ENCODE peak calls at places on chromosome 18, in ten cellular contexts. E, N, Y, P, B, S, M, G, V and L are unnamed samples.

GRCh38 chr18:40904295-40904694 is 1050.7 kb upstream of the PIK3C3 start:
- DNase-seq in E (peak; percentile 77), N (no peak), Y (no peak), P (no peak), B (no peak), S (no peak), M (no peak), G (no peak), V (no peak), L (no peak)

GRCh38 chr18:35789543-35789942 is 182.9 kb upstream of the RMP24 start:
- DNase-seq in E (no peak), N (no peak), Y (no peak), P (no peak), B (no peak), S (no peak), M (no peak), G (peak; percentile 23), V (no peak), L (no peak)

GRCh38 chr18:28409811-28410210 is 232.9 kb upstream of the CDH2 start:
- DNase-seq in E (no peak), N (no peak), Y (no peak), P (no peak), B (no peak), S (no peak), M (no peak), G (no peak), V (no peak), L (no peak)

GRCh38 chr18:47345291-47345690 is 93.8 kb upstream of the SKOR2 start:
- DNase-seq in E (no peak), N (no peak), Y (no peak), P (no peak), B (no peak), S (no peak), M (no peak), G (no peak), V (no peak), L (no peak)

GRCh38 chr18:22088029-22088428 is 81.4 kb upstream of the GATA6 start:
- DNase-seq in E (no peak), N (no peak), Y (no peak), P (no peak), B (peak; percentile 33), S (no peak), M (peak; percentile 85), G (no peak), V (no peak), L (no peak)

GRCh38 chr18:48743046-48743445 is 204.2 kb downstream of the CTIF start:
- DNase-seq in E (no peak), N (no peak), Y (no peak), P (peak; percentile 67), B (peak; percentile 80), S (peak; percentile 82), M (peak; percentile 72), G (no peak), V (no peak), L (no peak)

GRCh38 chr18:73476021-73476420 is 608.2 kb upstream of the NETO1 start:
- DNase-seq in E (no peak), N (no peak), Y (no peak), P (no peak), B (no peak), S (no peak), M (no peak), G (no peak), V (no peak), L (no peak)

GRCh38 chr18:49544362-49544761 is 17.5 kb upstream of the LIPG start:
- DNase-seq in E (no peak), N (no peak), Y (no peak), P (no peak), B (no peak), S (no peak), M (no peak), G (no peak), V (no peak), L (no peak)

GRCh38 chr18:36078751-36079529 is 11.6 kb upstream of the RPRD1A start:
- DNase-seq in E (no peak), N (no peak), Y (no peak), P (no peak), B (no peak), S (no peak), M (no peak), G (no peak), V (no peak), L (no peak)

GRCh38 chr18:57141208-57142129 is 5.4 kb upstream of the BOD1L2 start:
- DNase-seq in E (no peak), N (no peak), Y (no peak), P (no peak), B (no peak), S (no peak), M (peak; percentile 72), G (no peak), V (no peak), L (no peak)

GRCh38 chr18:48951448-48952286 is 902 bp upstream of the SMAD7 start:
- DNase-seq in E (peak; percentile 22), N (peak; percentile 94), Y (peak; percentile 78), P (peak; percentile 91), B (peak; percentile 81), S (peak; percentile 78), M (peak; percentile 93), G (peak; percentile 95), V (peak; percentile 94), L (peak; percentile 92)

GRCh38 chr18:9092665-9093064 is 9.8 kb upstream of the NDUFV2 start:
- DNase-seq in E (no peak), N (no peak), Y (no peak), P (no peak), B (no peak), S (no peak), M (no peak), G (no peak), V (no peak), L (no peak)

GRCh38 chr18:71237636-71238035 is 948.8 kb downstream of the SOCS6 start:
- DNase-seq in E (no peak), N (no peak), Y (no peak), P (no peak), B (no peak), S (no peak), M (no peak), G (no peak), V (no peak), L (no peak)

GRCh38 chr18:49966090-49966489 is 152.8 kb upstream of the ACAA2 start:
- DNase-seq in E (no peak), N (no peak), Y (no peak), P (no peak), B (no peak), S (no peak), M (no peak), G (no peak), V (no peak), L (no peak)